ENCODE peak calls at places on chromosome 16, in five cellular contexts. D, G, N, E and P are unnamed samples.

GRCh38 chr16:2143874-2144485 is 4.4 kb upstream of the RAB26 start:
- DNase-seq in D (no peak), G (no peak), N (no peak), E (no peak), P (no peak)

GRCh38 chr16:81625544-81626152 is 153.4 kb upstream of the PLCG2 start:
- DNase-seq in D (no peak), G (no peak), N (no peak), E (no peak), P (peak)

GRCh38 chr16:64196444-64196843 is 925.4 kb downstream of the CDH11 start:
- DNase-seq in D (no peak), G (no peak), N (no peak), E (no peak), P (no peak)

GRCh38 chr16:86577314-86577971 is 906 bp upstream of the FOXL1 start:
- DNase-seq in D (no peak), G (no peak), N (no peak), E (no peak), P (no peak)

GRCh38 chr16:53933407-53933806 is 229.5 kb downstream of the FTO start:
- DNase-seq in D (no peak), G (no peak), N (no peak), E (no peak), P (no peak)

GRCh38 chr16:55809386-55809785 is 23.5 kb downstream of the CES1 start:
- DNase-seq in D (no peak), G (no peak), N (no peak), E (no peak), P (no peak)

GRCh38 chr16:97822-98221 is 19.8 kb downstream of the MPG start:
- DNase-seq in D (no peak), G (no peak), N (no peak), E (no peak), P (no peak)

GRCh38 chr16:17461951-17462729 is 8.6 kb downstream of the XYLT1 start:
- DNase-seq in D (peak), G (no peak), N (no peak), E (no peak), P (no peak)

GRCh38 chr16:16045311-16045710 is 95.9 kb downstream of the ABCC1 start:
- DNase-seq in D (no peak), G (no peak), N (no peak), E (no peak), P (no peak)

GRCh38 chr16:71343078-71343477 is 15.4 kb upstream of the CALB2 start:
- DNase-seq in D (no peak), G (no peak), N (no peak), E (no peak), P (no peak)

GRCh38 chr16:66357523-66357928 is 9.0 kb upstream of the CDH5 start:
- DNase-seq in D (peak), G (no peak), N (no peak), E (peak), P (no peak)

GRCh38 chr16:87586201-87586782 is 16.0 kb upstream of the JPH3 start:
- DNase-seq in D (no peak), G (no peak), N (no peak), E (no peak), P (no peak)

GRCh38 chr16:85651822-85652430 is 36.8 kb downstream of the GINS2 start:
- DNase-seq in D (no peak), G (no peak), N (no peak), E (no peak), P (no peak)

GRCh38 chr16:51327001-51327400 is 175.9 kb upstream of the SALL1 start:
- DNase-seq in D (no peak), G (no peak), N (no peak), E (no peak), P (no peak)

GRCh38 chr16:62041401-62041800 is 5.2 kb upstream of the CDH8 start:
- DNase-seq in D (no peak), G (no peak), N (no peak), E (no peak), P (no peak)

GRCh38 chr16:65312071-65312470 is 190.2 kb upstream of the CDH11 start:
- DNase-seq in D (no peak), G (no peak), N (no peak), E (no peak), P (no peak)

GRCh38 chr16:73339821-73340220 is 291.9 kb upstream of the ZFHX3 start:
- DNase-seq in D (no peak), G (no peak), N (no peak), E (no peak), P (no peak)

GRCh38 chr16:87333101-87333500 is 15.9 kb upstream of the C16orf95 start:
- DNase-seq in D (no peak), G (peak), N (no peak), E (no peak), P (no peak)

GRCh38 chr16:70661918-70662641 is 15.7 kb downstream of the IL34 start:
- DNase-seq in D (no peak), G (no peak), N (no peak), E (no peak), P (no peak)

GRCh38 chr16:6362321-6362720 is 970.3 kb upstream of the RBFOX1 start:
- DNase-seq in D (no peak), G (no peak), N (no peak), E (no peak), P (no peak)

GRCh38 chr16:86085795-86086194 is 186.8 kb downstream of the IRF8 start:
- DNase-seq in D (no peak), G (no peak), N (no peak), E (no peak), P (no peak)

GRCh38 chr16:75261590-75262078 is 10.2 kb upstream of the BCAR1 start:
- DNase-seq in D (no peak), G (no peak), N (no peak), E (no peak), P (no peak)